ENCODE peak calls at places on chromosomes 13 and 19, in seven cellular contexts. R, K, S, V, J, O and Y are unnamed samples.

GRCh38 chr19:18735752-18736151 is 52.3 kb downstream of the CRTC1 start:
- DNase-seq in J (no peak), V (no peak), S (no peak), K (no peak), R (no peak), O (no peak), Y (no peak)

GRCh38 chr13:44278164-44278563 is 95.5 kb upstream of the SERP2 start:
- DNase-seq in O (no peak), R (no peak), V (no peak), K (no peak), J (no peak), S (no peak), Y (no peak)

GRCh38 chr13:41315466-41316047 is 4.5 kb downstream of the NAA16 start:
- DNase-seq in V (no peak), K (no peak), O (no peak), J (no peak), S (no peak), R (peak; percentile 8), Y (no peak)

GRCh38 chr19:40797166-40797962 is 1.6 kb upstream of the EGLN2 start:
- DNase-seq in J (no peak), O (no peak), V (peak; percentile 23), S (no peak), K (no peak), R (no peak), Y (no peak)

GRCh38 chr19:54311486-54311885 is 1.5 kb downstream of the LILRA5 start:
- DNase-seq in V (no peak), R (no peak), K (no peak), S (no peak), J (no peak), O (no peak), Y (no peak)

GRCh38 chr13:37884674-37885073 is 15.1 kb upstream of the TRPC4 start:
- DNase-seq in S (no peak), V (no peak), K (no peak), J (no peak), O (no peak), R (no peak), Y (no peak)

GRCh38 chr13:102141625-102142472 is 260.0 kb downstream of the FGF14 start:
- DNase-seq in K (peak; percentile 28), V (no peak), O (no peak), S (no peak), J (peak; percentile 23), R (peak; percentile 16), Y (peak; percentile 22)

GRCh38 chr13:93118081-93118615 is 108.5 kb upstream of the GPC6 start:
- DNase-seq in S (no peak), O (no peak), V (no peak), J (no peak), R (no peak), K (no peak), Y (no peak)

GRCh38 chr13:95754069-95754468 is 77.1 kb downstream of the DNAJC3 start:
- DNase-seq in O (no peak), S (no peak), K (no peak), V (no peak), J (no peak), R (no peak), Y (no peak)

GRCh38 chr13:100394005-100394695 is 194.4 kb downstream of the GGACT start:
- DNase-seq in R (peak; percentile 48), O (peak; percentile 2), K (no peak), J (no peak), V (no peak), S (peak; percentile 73), Y (no peak)

GRCh38 chr19:12991296-12991695 is 4.0 kb upstream of the NFIX start:
- DNase-seq in S (no peak), O (no peak), J (no peak), V (no peak), R (no peak), K (no peak), Y (no peak)

GRCh38 chr19:8401981-8402411 is 11.1 kb upstream of the MARCHF2 start:
- DNase-seq in R (no peak), K (no peak), V (no peak), S (no peak), J (no peak), O (no peak), Y (no peak)

GRCh38 chr13:29707876-29708543 is 112.5 kb upstream of the SLC7A1 start:
- DNase-seq in O (peak; percentile 53), S (no peak), J (peak; percentile 60), V (peak; percentile 57), K (peak; percentile 46), R (peak; percentile 70), Y (peak; percentile 58)

GRCh38 chr13:113065406-113066141 is 40.0 kb upstream of the F7 start:
- DNase-seq in J (no peak), O (no peak), S (no peak), R (peak; percentile 52), K (no peak), V (no peak), Y (no peak)

GRCh38 chr19:17824339-17824738 is 3.0 kb upstream of the INSL3 start:
- DNase-seq in O (no peak), S (no peak), J (no peak), V (no peak), K (no peak), R (no peak), Y (no peak)

GRCh38 chr19:43735957-43736356 is 18.8 kb downstream of the SMG9 start:
- DNase-seq in S (no peak), R (peak; percentile 78), O (no peak), J (no peak), K (no peak), V (no peak), Y (no peak)

GRCh38 chr13:47903836-47904235 is 97.2 kb downstream of the SUCLA2 start:
- DNase-seq in K (no peak), R (peak; percentile 39), V (no peak), J (no peak), S (no peak), O (no peak), Y (peak; percentile 57)

GRCh38 chr13:48493076-48493765 is 39.7 kb downstream of the RCBTB2 start:
- DNase-seq in V (no peak), J (no peak), R (no peak), S (no peak), O (no peak), K (no peak), Y (no peak)

GRCh38 chr19:41993612-41994483 is at the start of gene ATP1A3:
- DNase-seq in V (peak; percentile 75), K (peak; percentile 87), O (peak; percentile 21), J (peak; percentile 75), R (peak; percentile 96), S (no peak), Y (peak; percentile 92)

GRCh38 chr13:40874138-40874776 is 84.8 kb downstream of the SLC25A15 start:
- DNase-seq in O (no peak), R (no peak), S (no peak), J (no peak), K (no peak), V (no peak), Y (no peak)

GRCh38 chr13:60754691-60755090 is 357.7 kb downstream of the TDRD3 start:
- DNase-seq in V (no peak), S (no peak), K (no peak), R (no peak), O (no peak), J (no peak), Y (no peak)

GRCh38 chr19:45275370-45275971 is 24.4 kb downstream of the MARK4 start:
- DNase-seq in J (no peak), S (no peak), R (no peak), O (no peak), K (no peak), V (no peak), Y (no peak)

GRCh38 chr13:43196171-43196611 is 172.8 kb downstream of the DNAJC15 start:
- DNase-seq in K (no peak), S (no peak), O (no peak), V (no peak), R (peak; percentile 9), J (peak; percentile 19), Y (no peak)

GRCh38 chr13:112554214-112554850 is 33.6 kb downstream of the TUBGCP3 start:
- DNase-seq in O (no peak), R (no peak), J (no peak), V (no peak), S (no peak), K (no peak), Y (no peak)

GRCh38 chr19:34513767-34514166 is 32.2 kb downstream of the WTIP start:
- DNase-seq in K (no peak), J (no peak), O (no peak), S (no peak), R (peak; percentile 5), V (no peak), Y (no peak)

GRCh38 chr19:33559996-33560395 is 38.4 kb upstream of the PEPD start:
- DNase-seq in S (no peak), J (no peak), R (no peak), O (no peak), V (no peak), K (no peak), Y (no peak)

GRCh38 chr19:52170863-52171320 is 529 bp downstream of the ZNF836 start:
- DNase-seq in K (peak; percentile 58), V (no peak), S (no peak), J (peak; percentile 39), O (no peak), R (peak; percentile 27), Y (peak; percentile 4)

GRCh38 chr19:4186087-4186993 is 3.9 kb downstream of the ANKRD24 start:
- DNase-seq in S (peak; percentile 13), K (peak; percentile 40), O (peak; percentile 90), R (peak; percentile 89), J (peak; percentile 84), V (peak; percentile 91), Y (peak; percentile 76)

GRCh38 chr19:52896431-52897148 is 845 bp downstream of the ZNF320 start:
- DNase-seq in S (no peak), V (no peak), K (peak; percentile 70), O (no peak), R (peak; percentile 32), J (peak; percentile 39), Y (peak; percentile 33)

GRCh38 chr13:79485014-79485441 is 4.1 kb downstream of the NDFIP2 start:
- DNase-seq in O (no peak), J (no peak), V (no peak), S (peak; percentile 78), R (peak; percentile 39), K (no peak), Y (peak; percentile 70)

GRCh38 chr19:53989600-53990533 is 1.6 kb upstream of the CACNG6 start:
- DNase-seq in S (no peak), K (no peak), R (no peak), V (no peak), O (no peak), J (no peak), Y (no peak)

GRCh38 chr13:28338742-28339141 is 156.2 kb downstream of the FLT1 start:
- DNase-seq in O (no peak), V (no peak), K (no peak), S (no peak), R (no peak), J (no peak), Y (no peak)

GRCh38 chr13:93002071-93002470 is 224.5 kb upstream of the GPC6 start:
- DNase-seq in R (no peak), K (no peak), V (no peak), S (no peak), O (no peak), J (no peak), Y (no peak)

GRCh38 chr19:35061583-35062373 is 20.3 kb downstream of the HPN start:
- DNase-seq in J (no peak), O (no peak), K (no peak), R (no peak), S (no peak), V (no peak), Y (no peak)

GRCh38 chr13:33172911-33173310 is 112.6 kb downstream of the STARD13 start:
- DNase-seq in K (no peak), O (no peak), J (no peak), V (no peak), S (no peak), R (no peak), Y (no peak)